ENCODE peak calls at places on chromosomes 3 and 15, in seven cellular contexts. One of them, this sample, is unnamed.

GRCh38 chr3:145902166-145902565 is 258.8 kb downstream of the PLOD2 start:
- DNase-seq in pancreas: no peak
- DNase-seq in CD4-positive, CD25-positive, alpha-beta regulatory T cell: no peak
- DNase-seq in neural progenitor cell: no peak
- DNase-seq in PC-3: no peak
- DNase-seq in GM23248: no peak
- DNase-seq in HAP-1: no peak
- DNase-seq in this sample: no peak

GRCh38 chr3:138396752-138397410 is 37.5 kb upstream of the ESYT3 start:
- DNase-seq in CD4-positive, CD25-positive, alpha-beta regulatory T cell: no peak
- DNase-seq in neural progenitor cell: no peak
- DNase-seq in HAP-1: no peak
- DNase-seq in GM23248: no peak
- DNase-seq in PC-3: no peak
- DNase-seq in pancreas: no peak
- DNase-seq in this sample: no peak

GRCh38 chr3:156181509-156181908 is 61.1 kb downstream of the KCNAB1 start:
- DNase-seq in GM23248: peak; percentile 84
- DNase-seq in CD4-positive, CD25-positive, alpha-beta regulatory T cell: no peak
- DNase-seq in neural progenitor cell: no peak
- DNase-seq in HAP-1: no peak
- DNase-seq in PC-3: peak; percentile 72
- DNase-seq in pancreas: no peak
- DNase-seq in this sample: no peak

GRCh38 chr3:159865042-159865579 is 123.5 kb upstream of the IL12A start:
- DNase-seq in neural progenitor cell: no peak
- DNase-seq in GM23248: peak; percentile 57
- DNase-seq in pancreas: no peak
- DNase-seq in CD4-positive, CD25-positive, alpha-beta regulatory T cell: no peak
- DNase-seq in PC-3: peak; percentile 57
- DNase-seq in HAP-1: no peak
- DNase-seq in this sample: no peak

GRCh38 chr3:123025642-123026521 is 1.7 kb downstream of the SEMA5B start:
- DNase-seq in CD4-positive, CD25-positive, alpha-beta regulatory T cell: no peak
- DNase-seq in pancreas: peak; percentile 26
- DNase-seq in neural progenitor cell: peak; percentile 82
- DNase-seq in GM23248: no peak
- DNase-seq in HAP-1: no peak
- DNase-seq in PC-3: no peak
- DNase-seq in this sample: no peak

GRCh38 chr3:87351913-87352312 is 75.5 kb upstream of the POU1F1 start:
- DNase-seq in HAP-1: no peak
- DNase-seq in pancreas: no peak
- DNase-seq in neural progenitor cell: no peak
- DNase-seq in PC-3: no peak
- DNase-seq in CD4-positive, CD25-positive, alpha-beta regulatory T cell: no peak
- DNase-seq in GM23248: no peak
- DNase-seq in this sample: no peak

GRCh38 chr3:157388976-157389375 is 47.7 kb upstream of the PTX3 start:
- DNase-seq in GM23248: peak; percentile 53
- DNase-seq in pancreas: no peak
- DNase-seq in PC-3: peak; percentile 39
- DNase-seq in HAP-1: no peak
- DNase-seq in neural progenitor cell: no peak
- DNase-seq in CD4-positive, CD25-positive, alpha-beta regulatory T cell: no peak
- DNase-seq in this sample: no peak

GRCh38 chr3:172040976-172041963 is 1.9 kb downstream of the FNDC3B start:
- DNase-seq in GM23248: peak; percentile 82
- DNase-seq in PC-3: peak; percentile 37
- DNase-seq in HAP-1: no peak
- DNase-seq in neural progenitor cell: peak; percentile 43
- DNase-seq in CD4-positive, CD25-positive, alpha-beta regulatory T cell: no peak
- DNase-seq in pancreas: peak; percentile 37
- DNase-seq in this sample: peak; percentile 86

GRCh38 chr15:68307131-68307928 is 29.8 kb downstream of the FEM1B start:
- DNase-seq in HAP-1: no peak
- DNase-seq in PC-3: no peak
- DNase-seq in CD4-positive, CD25-positive, alpha-beta regulatory T cell: no peak
- DNase-seq in neural progenitor cell: no peak
- DNase-seq in GM23248: no peak
- DNase-seq in pancreas: no peak
- DNase-seq in this sample: no peak

GRCh38 chr3:162390891-162391290 is 894.3 kb downstream of the OTOL1 start:
- DNase-seq in neural progenitor cell: no peak
- DNase-seq in GM23248: peak; percentile 85
- DNase-seq in PC-3: peak; percentile 94
- DNase-seq in CD4-positive, CD25-positive, alpha-beta regulatory T cell: no peak
- DNase-seq in HAP-1: no peak
- DNase-seq in pancreas: no peak
- DNase-seq in this sample: no peak

GRCh38 chr15:63832620-63833245 is 1.0 kb downstream of the HERC1 start:
- DNase-seq in HAP-1: no peak
- DNase-seq in PC-3: no peak
- DNase-seq in CD4-positive, CD25-positive, alpha-beta regulatory T cell: peak; percentile 36
- DNase-seq in GM23248: no peak
- DNase-seq in neural progenitor cell: no peak
- DNase-seq in pancreas: no peak
- DNase-seq in this sample: no peak

GRCh38 chr3:126896941-126897340 is 86.0 kb upstream of the PLXNA1 start:
- DNase-seq in PC-3: no peak
- DNase-seq in pancreas: no peak
- DNase-seq in HAP-1: no peak
- DNase-seq in GM23248: no peak
- DNase-seq in neural progenitor cell: no peak
- DNase-seq in CD4-positive, CD25-positive, alpha-beta regulatory T cell: no peak
- DNase-seq in this sample: no peak
- H3K4me3 ChIP-seq in PC-3: no peak overlapping the region
- H3K4me3 ChIP-seq in pancreas: no peak overlapping the region
- H3K4me3 ChIP-seq in HAP-1: no peak overlapping the region
- H3K4me3 ChIP-seq in GM23248: no peak overlapping the region
- H3K4me3 ChIP-seq in neural progenitor cell: no peak overlapping the region
- H3K4me3 ChIP-seq in CD4-positive, CD25-positive, alpha-beta regulatory T cell: no peak overlapping the region
- H3K4me3 ChIP-seq in this sample: no peak overlapping the region

GRCh38 chr3:33575313-33575712 is 135.1 kb upstream of the UBP1 start:
- DNase-seq in pancreas: no peak
- DNase-seq in CD4-positive, CD25-positive, alpha-beta regulatory T cell: no peak
- DNase-seq in PC-3: no peak
- DNase-seq in HAP-1: no peak
- DNase-seq in GM23248: no peak
- DNase-seq in neural progenitor cell: no peak
- DNase-seq in this sample: no peak
- H3K27me3 ChIP-seq in pancreas: no peaks in the 10 kb centered on the region
- H3K27me3 ChIP-seq in CD4-positive, CD25-positive, alpha-beta regulatory T cell: no peaks in the 10 kb centered on the region
- H3K27me3 ChIP-seq in PC-3: no peaks in the 10 kb centered on the region
- H3K27me3 ChIP-seq in HAP-1: no peaks in the 10 kb centered on the region
- H3K27me3 ChIP-seq in GM23248: no peaks in the 10 kb centered on the region
- H3K27me3 ChIP-seq in neural progenitor cell: no peaks in the 10 kb centered on the region
- H3K27me3 ChIP-seq in this sample: no peaks in the 10 kb centered on the region

GRCh38 chr15:72118400-72118978 is at the start of gene SENP8:
- DNase-seq in HAP-1: no peak
- DNase-seq in pancreas: no peak
- DNase-seq in neural progenitor cell: no peak
- DNase-seq in PC-3: no peak
- DNase-seq in CD4-positive, CD25-positive, alpha-beta regulatory T cell: no peak
- DNase-seq in GM23248: peak; percentile 87
- DNase-seq in this sample: no peak

GRCh38 chr15:72116680-72117447 is 1.1 kb downstream of the MYO9A start:
- DNase-seq in neural progenitor cell: peak; percentile 63
- DNase-seq in PC-3: peak; percentile 19
- DNase-seq in pancreas: peak; percentile 37
- DNase-seq in HAP-1: peak; percentile 44
- DNase-seq in GM23248: peak; percentile 59
- DNase-seq in CD4-positive, CD25-positive, alpha-beta regulatory T cell: peak; percentile 47
- DNase-seq in this sample: peak; percentile 52

GRCh38 chr15:72117448-72117697 is 577 bp downstream of the MYO9A start:
- DNase-seq in PC-3: peak; percentile 68
- DNase-seq in CD4-positive, CD25-positive, alpha-beta regulatory T cell: peak; percentile 82
- DNase-seq in GM23248: peak; percentile 95
- DNase-seq in HAP-1: peak; percentile 89
- DNase-seq in neural progenitor cell: peak; percentile 90
- DNase-seq in pancreas: no peak
- DNase-seq in this sample: peak; percentile 89

GRCh38 chr15:72113347-72114031 is 4.5 kb downstream of the MYO9A start:
- DNase-seq in neural progenitor cell: no peak
- DNase-seq in PC-3: no peak
- DNase-seq in GM23248: peak; percentile 49
- DNase-seq in HAP-1: no peak
- DNase-seq in pancreas: no peak
- DNase-seq in CD4-positive, CD25-positive, alpha-beta regulatory T cell: no peak
- DNase-seq in this sample: no peak

GRCh38 chr15:72117698-72118399 is at the start of gene MYO9A:
- DNase-seq in pancreas: peak; percentile 99
- DNase-seq in HAP-1: peak; percentile 100
- DNase-seq in GM23248: peak; percentile 99
- DNase-seq in neural progenitor cell: peak; percentile 99
- DNase-seq in CD4-positive, CD25-positive, alpha-beta regulatory T cell: peak; percentile 98
- DNase-seq in PC-3: peak; percentile 98
- DNase-seq in this sample: peak; percentile 98
- H3K4me1 ChIP-seq in pancreas: peaks cover 10% of the 10 kb centered on the region
- H3K4me1 ChIP-seq in HAP-1: peaks cover 15% of the 10 kb centered on the region
- H3K4me1 ChIP-seq in GM23248: peaks cover 18% of the 10 kb centered on the region
- H3K4me1 ChIP-seq in neural progenitor cell: peaks cover 9% of the 10 kb centered on the region
- H3K4me1 ChIP-seq in CD4-positive, CD25-positive, alpha-beta regulatory T cell: peaks cover 18% of the 10 kb centered on the region
- H3K4me1 ChIP-seq in PC-3: peaks cover 10% of the 10 kb centered on the region
- H3K4me1 ChIP-seq in this sample: peaks cover 6% of the 10 kb centered on the region

GRCh38 chr3:64224826-64225606 is at the start of gene PRICKLE2:
- DNase-seq in CD4-positive, CD25-positive, alpha-beta regulatory T cell: peak; percentile 2
- DNase-seq in pancreas: peak; percentile 51
- DNase-seq in PC-3: no peak
- DNase-seq in neural progenitor cell: peak; percentile 92
- DNase-seq in HAP-1: peak; percentile 92
- DNase-seq in GM23248: peak; percentile 97
- DNase-seq in this sample: peak; percentile 46
- H3K4me3 ChIP-seq in CD4-positive, CD25-positive, alpha-beta regulatory T cell: no peak within 1 kb of the TSS
- H3K4me3 ChIP-seq in pancreas: peak within 1 kb of the TSS; percentile 5
- H3K4me3 ChIP-seq in PC-3: no peak within 1 kb of the TSS
- H3K4me3 ChIP-seq in neural progenitor cell: peak within 1 kb of the TSS; percentile 49
- H3K4me3 ChIP-seq in HAP-1: peak within 1 kb of the TSS; percentile 23
- H3K4me3 ChIP-seq in GM23248: peak within 1 kb of the TSS; percentile 75
- H3K4me3 ChIP-seq in this sample: peak within 1 kb of the TSS; percentile 40

GRCh38 chr3:46019707-46020106 is 7.6 kb downstream of the XCR1 start:
- DNase-seq in neural progenitor cell: no peak
- DNase-seq in HAP-1: no peak
- DNase-seq in GM23248: peak; percentile 78
- DNase-seq in PC-3: no peak
- DNase-seq in CD4-positive, CD25-positive, alpha-beta regulatory T cell: no peak
- DNase-seq in pancreas: no peak
- DNase-seq in this sample: no peak

GRCh38 chr3:46024131-46024530 is 3.2 kb downstream of the XCR1 start:
- DNase-seq in pancreas: no peak
- DNase-seq in neural progenitor cell: no peak
- DNase-seq in HAP-1: no peak
- DNase-seq in CD4-positive, CD25-positive, alpha-beta regulatory T cell: no peak
- DNase-seq in GM23248: peak; percentile 22
- DNase-seq in PC-3: no peak
- DNase-seq in this sample: no peak

GRCh38 chr3:46020766-46021510 is 6.3 kb downstream of the XCR1 start:
- DNase-seq in HAP-1: no peak
- DNase-seq in PC-3: no peak
- DNase-seq in neural progenitor cell: no peak
- DNase-seq in pancreas: no peak
- DNase-seq in CD4-positive, CD25-positive, alpha-beta regulatory T cell: no peak
- DNase-seq in GM23248: no peak
- DNase-seq in this sample: no peak

GRCh38 chr3:46022909-46023785 is 4.1 kb downstream of the XCR1 start:
- DNase-seq in PC-3: no peak
- DNase-seq in pancreas: no peak
- DNase-seq in GM23248: no peak
- DNase-seq in CD4-positive, CD25-positive, alpha-beta regulatory T cell: no peak
- DNase-seq in neural progenitor cell: no peak
- DNase-seq in HAP-1: no peak
- DNase-seq in this sample: no peak

DNA sequence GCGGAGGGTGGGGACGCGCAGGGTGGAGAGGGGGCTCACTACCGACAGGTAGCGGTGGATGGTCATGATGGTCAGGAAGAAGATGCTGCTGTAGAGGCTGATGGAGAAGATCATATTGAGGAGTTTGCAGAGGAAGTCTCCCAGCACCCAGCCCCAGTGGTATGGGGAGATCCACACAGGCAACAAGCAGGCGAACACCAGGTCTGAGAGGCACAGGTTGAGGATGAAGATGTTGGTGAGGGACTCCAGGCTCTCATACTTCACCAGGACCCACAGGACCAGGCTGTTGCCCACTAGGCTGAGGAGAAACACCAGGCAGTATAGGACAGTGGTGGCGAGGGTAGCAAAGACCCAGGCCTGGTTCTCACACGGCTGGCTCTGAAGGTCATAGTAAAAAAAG is 5.8 kb downstream of the XCR1 start:
- DNase-seq in PC-3: no peak
- DNase-seq in GM23248: no peak
- DNase-seq in pancreas: no peak
- DNase-seq in neural progenitor cell: no peak
- DNase-seq in HAP-1: no peak
- DNase-seq in CD4-positive, CD25-positive, alpha-beta regulatory T cell: no peak
- DNase-seq in this sample: no peak
- H3K27me3 ChIP-seq in PC-3: no peaks in the 10 kb centered on the region
- H3K27me3 ChIP-seq in GM23248: peaks cover 12% of the 10 kb centered on the region
- H3K27me3 ChIP-seq in pancreas: no peaks in the 10 kb centered on the region
- H3K27me3 ChIP-seq in neural progenitor cell: no peaks in the 10 kb centered on the region
- H3K27me3 ChIP-seq in HAP-1: peaks cover 5% of the 10 kb centered on the region
- H3K27me3 ChIP-seq in CD4-positive, CD25-positive, alpha-beta regulatory T cell: no peaks in the 10 kb centered on the region
- H3K27me3 ChIP-seq in this sample: no peaks in the 10 kb centered on the region

This sample was measured in SJCRH30.